ENCODE peak calls at places on chromosomes 11 and 22, in five cellular contexts. One of them, this sample, is unnamed.
A peak's percentile ranks its signal among the peaks of the same experiment; 100 is the strongest.

GRCh38 chr22:44263547-44263946 is 49.2 kb downstream of the SHISAL1 start:
- DNase-seq in NAMALWA: no peak
- DNase-seq in body of pancreas: no peak
- DNase-seq in retina: no peak
- DNase-seq in kidney tubule cell: no peak
- DNase-seq in this sample: no peak

GRCh38 chr11:46920709-46921108 is 2.4 kb upstream of the LRP4 start:
- DNase-seq in NAMALWA: no peak
- DNase-seq in body of pancreas: no peak
- DNase-seq in retina: no peak
- DNase-seq in kidney tubule cell: peak; percentile 99
- DNase-seq in this sample: no peak

GRCh38 chr11:130449996-130450419 is 1.6 kb downstream of the ADAMTS15 start:
- DNase-seq in NAMALWA: no peak
- DNase-seq in body of pancreas: peak; percentile 58
- DNase-seq in retina: peak; percentile 88
- DNase-seq in kidney tubule cell: peak; percentile 60
- DNase-seq in this sample: peak; percentile 70

GRCh38 chr22:35307372-35307771 is 7.7 kb downstream of the TOM1 start:
- DNase-seq in NAMALWA: no peak
- DNase-seq in body of pancreas: no peak
- DNase-seq in retina: no peak
- DNase-seq in kidney tubule cell: no peak
- DNase-seq in this sample: no peak

GRCh38 chr11:3989891-3990290 is 104.7 kb upstream of the RRM1 start:
- DNase-seq in NAMALWA: no peak
- DNase-seq in body of pancreas: no peak
- DNase-seq in retina: no peak
- DNase-seq in kidney tubule cell: no peak
- DNase-seq in this sample: no peak

GRCh38 chr22:42928969-42929837 is 72.1 kb upstream of the ARFGAP3 start:
- DNase-seq in NAMALWA: no peak
- DNase-seq in body of pancreas: peak; percentile 57
- DNase-seq in retina: no peak
- DNase-seq in kidney tubule cell: no peak
- DNase-seq in this sample: no peak

GRCh38 chr22:35538801-35539321 is 1.8 kb upstream of the RASD2 start:
- DNase-seq in NAMALWA: peak; percentile 59
- DNase-seq in body of pancreas: peak; percentile 46
- DNase-seq in retina: no peak
- DNase-seq in kidney tubule cell: peak; percentile 60
- DNase-seq in this sample: peak; percentile 72

GRCh38 chr11:79906189-79906588 is 465.4 kb upstream of the TENM4 start:
- DNase-seq in NAMALWA: no peak
- DNase-seq in body of pancreas: peak; percentile 10
- DNase-seq in retina: no peak
- DNase-seq in kidney tubule cell: no peak
- DNase-seq in this sample: no peak

GRCh38 chr11:90845126-90845525 is 622.3 kb upstream of the CHORDC1 start:
- DNase-seq in NAMALWA: no peak
- DNase-seq in body of pancreas: no peak
- DNase-seq in retina: no peak
- DNase-seq in kidney tubule cell: peak; percentile 7
- DNase-seq in this sample: no peak

GRCh38 chr22:24894998-24895397 is 51.5 kb downstream of the LHFPL7 start:
- DNase-seq in NAMALWA: no peak
- DNase-seq in body of pancreas: peak; percentile 87
- DNase-seq in retina: no peak
- DNase-seq in kidney tubule cell: peak; percentile 51
- DNase-seq in this sample: no peak

GRCh38 chr11:1659478-1659877 is 29.9 kb downstream of the KRTAP5-5 start:
- DNase-seq in NAMALWA: no peak
- DNase-seq in body of pancreas: no peak
- DNase-seq in retina: no peak
- DNase-seq in kidney tubule cell: no peak
- DNase-seq in this sample: no peak

GRCh38 chr22:48975252-48975780 is 852.4 kb downstream of the BRD1 start:
- DNase-seq in NAMALWA: no peak
- DNase-seq in body of pancreas: no peak
- DNase-seq in retina: no peak
- DNase-seq in kidney tubule cell: no peak
- DNase-seq in this sample: no peak

GRCh38 chr11:8267831-8268529 is 4.3 kb upstream of the LMO1 start:
- DNase-seq in NAMALWA: no peak
- DNase-seq in body of pancreas: peak; percentile 60
- DNase-seq in retina: peak; percentile 74
- DNase-seq in kidney tubule cell: no peak
- DNase-seq in this sample: peak; percentile 53

GRCh38 chr11:114892381-114893197 is 214.3 kb downstream of the NXPE2 start:
- DNase-seq in NAMALWA: peak; percentile 39
- DNase-seq in body of pancreas: no peak
- DNase-seq in retina: no peak
- DNase-seq in kidney tubule cell: peak; percentile 10
- DNase-seq in this sample: peak; percentile 24

GRCh38 chr11:720642-721346 is 14.8 kb downstream of the EPS8L2 start:
- DNase-seq in NAMALWA: peak; percentile 55
- DNase-seq in body of pancreas: no peak
- DNase-seq in retina: peak; percentile 67
- DNase-seq in kidney tubule cell: peak; percentile 51
- DNase-seq in this sample: peak; percentile 78

GRCh38 chr11:116606060-116606459 is 166.7 kb downstream of the BUD13 start:
- DNase-seq in NAMALWA: no peak
- DNase-seq in body of pancreas: no peak
- DNase-seq in retina: no peak
- DNase-seq in kidney tubule cell: no peak
- DNase-seq in this sample: no peak

This sample was measured in glutamatergic neuron.